ENCODE peak calls at places on chromosomes 12 and 14, in five cellular contexts. F is HepG2, K is GM12878, R is K562, C is H1. W is an unnamed sample.

GRCh38 chr12:60539592-60539991 is 943.8 kb downstream of the SLC16A7 start:
- DNase-seq in R (no peak), F (no peak), K (no peak), C (no peak), W (no peak)

GRCh38 chr12:51242150-51242549 is 3.5 kb downstream of the DAZAP2 start:
- DNase-seq in F (no peak), R (no peak), C (no peak), K (no peak), W (no peak)

GRCh38 chr14:32588448-32589320 is 259.6 kb downstream of the AKAP6 start:
- DNase-seq in K (no peak), C (no peak), F (peak), R (peak), W (peak)

GRCh38 chr14:73744175-73744867 is 30.1 kb upstream of the PNMA1 start:
- DNase-seq in R (no peak), C (no peak), K (no peak), F (no peak), W (no peak)

GRCh38 chr14:68000516-68000915 is 180.9 kb downstream of the RAD51B start:
- DNase-seq in C (no peak), R (no peak), F (no peak), K (no peak), W (no peak)

GRCh38 chr12:26108915-26109314 is 15.9 kb downstream of the BHLHE41 start:
- DNase-seq in R (no peak), F (no peak), K (no peak), C (no peak), W (no peak)

GRCh38 chr14:81273521-81273920 is 52.8 kb upstream of the GTF2A1 start:
- DNase-seq in K (no peak), F (no peak), C (no peak), R (no peak), W (no peak)

GRCh38 chr12:64992641-64993040 is 128.5 kb downstream of the WIF1 start:
- DNase-seq in R (no peak), F (no peak), K (no peak), C (peak), W (no peak)

GRCh38 chr12:68871899-68872298 is 61.1 kb downstream of the CPM start:
- DNase-seq in R (no peak), C (no peak), K (no peak), F (peak), W (peak)

GRCh38 chr12:76556373-76556772 is 3.2 kb downstream of the OSBPL8 start:
- DNase-seq in F (no peak), R (no peak), C (no peak), K (no peak), W (no peak)

GRCh38 chr14:103260629-103261124 is 73.4 kb upstream of the EIF5 start:
- DNase-seq in R (no peak), K (no peak), F (no peak), C (no peak), W (no peak)

GRCh38 chr12:108803428-108804105 is 53.8 kb downstream of the SSH1 start:
- DNase-seq in R (peak), F (peak), K (peak), C (no peak), W (peak)

GRCh38 chr12:113214938-113215400 is 6.3 kb upstream of the TPCN1 start:
- DNase-seq in R (no peak), F (peak), K (peak), C (no peak), W (peak)

GRCh38 chr14:105087963-105088811 is 23.0 kb upstream of the GPR132 start:
- DNase-seq in F (peak), R (peak), C (no peak), K (no peak), W (no peak)

GRCh38 chr12:113259499-113259953 is 38.3 kb downstream of the TPCN1 start:
- DNase-seq in F (peak), R (no peak), C (no peak), K (no peak), W (no peak)

GRCh38 chr12:124566181-124567034 is 1.0 kb downstream of the NCOR2 start:
- DNase-seq in R (peak), K (no peak), F (peak), C (no peak), W (peak)

GRCh38 chr14:60845523-60845922 is 111.0 kb downstream of the MNAT1 start:
- DNase-seq in K (peak), F (no peak), C (no peak), R (no peak), W (no peak)

GRCh38 chr12:56128669-56129209 is 672 bp downstream of the ESYT1 start:
- DNase-seq in C (no peak), R (no peak), K (no peak), F (no peak), W (no peak)
- TF ChIP-seq CEBPB in C (no peak), R (no peak), K (no peak), F (no peak), W (no peak)

DNA sequence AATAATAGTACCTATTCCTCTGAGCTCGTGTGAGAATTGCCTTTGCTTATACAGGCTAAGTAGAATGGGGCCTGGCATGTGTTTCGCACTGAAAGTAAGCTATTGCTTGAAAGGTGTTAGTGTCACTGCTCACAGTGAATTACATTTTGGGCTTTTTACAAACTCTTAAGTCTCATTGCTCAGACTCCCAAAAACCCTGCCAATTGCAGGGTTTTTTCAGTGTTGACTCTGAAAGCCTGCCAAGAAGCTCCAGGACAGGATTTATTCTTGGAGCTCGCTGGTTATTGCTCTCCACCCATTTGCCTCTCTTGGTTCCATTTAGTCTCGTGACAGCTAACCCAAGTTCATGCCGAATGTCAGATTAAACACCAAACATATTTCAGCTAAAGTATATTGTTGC is 39.8 kb downstream of the NOPCHAP1 start:
- DNase-seq in F (no peak), K (no peak), R (no peak), C (no peak), W (no peak)
- TF ChIP-seq POLR2AphosphoS5 in F (no peak), K (no peak), R (no peak), C (no peak), W (no peak)

GRCh38 chr14:96176275-96176674 is 28.4 kb upstream of the BDKRB2 start:
- DNase-seq in K (no peak), F (no peak), C (no peak), R (no peak), W (no peak)

GRCh38 chr14:96180004-96180403 is 24.6 kb upstream of the BDKRB2 start:
- DNase-seq in F (no peak), R (peak), K (no peak), C (no peak), W (no peak)

GRCh38 chr14:96178674-96179321 is 25.8 kb upstream of the BDKRB2 start:
- DNase-seq in C (no peak), R (no peak), F (no peak), K (no peak), W (no peak)

GRCh38 chr14:96176811-96177211 is 27.8 kb upstream of the BDKRB2 start:
- DNase-seq in F (no peak), K (no peak), C (no peak), R (no peak), W (no peak)

DNA sequence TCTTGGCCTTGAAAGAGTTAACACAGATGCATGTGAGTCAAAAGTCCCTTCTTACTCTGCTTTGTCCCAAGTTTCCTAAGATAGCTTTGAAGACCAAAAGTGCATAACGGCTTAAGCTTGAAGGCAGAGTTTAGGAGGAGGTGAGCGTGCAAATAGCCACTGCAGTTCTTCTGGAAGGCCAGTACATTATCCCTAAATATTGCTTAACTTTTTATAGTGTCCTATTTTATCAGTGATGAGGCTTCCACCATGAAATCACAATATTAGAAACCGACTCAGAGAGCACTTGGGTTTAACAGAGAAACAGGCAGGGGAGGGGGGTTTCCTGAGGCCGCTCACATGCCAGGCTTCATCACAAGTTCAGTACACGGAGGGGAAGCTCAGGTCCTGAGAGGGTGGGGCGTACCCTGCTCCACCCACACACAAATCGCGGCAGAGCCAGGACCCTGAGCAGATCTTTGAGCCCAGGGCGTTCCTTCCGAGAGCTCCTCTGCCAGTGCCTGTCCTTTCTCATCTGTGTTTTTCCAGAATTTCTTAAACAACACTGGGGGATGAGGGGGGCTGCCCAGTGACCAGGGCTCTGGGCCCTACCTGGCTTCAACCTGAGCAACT is 26.8 kb upstream of the BDKRB2 start:
- DNase-seq in F (no peak), C (no peak), K (no peak), R (no peak), W (no peak)
- H3K9ac ChIP-seq in F (no peak), C (no peak), K (no peak), R (no peak), W (no peak)

DNA sequence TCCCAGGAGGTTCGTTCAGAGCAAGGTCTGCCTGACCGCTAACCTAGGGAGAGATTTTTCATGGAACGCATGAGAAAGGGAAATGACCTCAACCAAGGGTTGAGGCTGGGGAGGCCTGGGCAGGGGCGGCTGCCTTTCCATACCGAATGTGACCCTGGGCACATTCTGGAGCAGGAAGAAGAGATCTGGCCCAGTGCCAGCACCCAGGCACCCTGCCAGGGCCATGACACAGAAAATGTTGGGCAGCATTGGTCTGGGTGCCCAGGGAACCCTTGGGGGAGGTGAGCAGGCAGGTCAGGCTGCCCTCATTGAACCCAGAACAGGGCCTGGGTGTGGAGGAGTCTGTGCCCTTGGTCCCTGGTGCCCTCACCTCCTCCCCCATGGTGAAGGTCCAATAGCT is 106.8 kb downstream of the CALM1 start:
- DNase-seq in F (no peak), R (no peak), K (no peak), C (no peak), W (no peak)
- TF ChIP-seq CEBPB in F (no peak), R (no peak), K (no peak), C (no peak), W (no peak)

GRCh38 chr12:117882603-117883184 is 86.1 kb downstream of the KSR2 start:
- DNase-seq in C (no peak), K (no peak), F (no peak), R (no peak), W (no peak)
- TF ChIP-seq POLR2AphosphoS5 in C (no peak), K (no peak), F (no peak), R (no peak), W (no peak)